ENCODE peak calls at places on chromosomes 1 and 21, in five cellular contexts. W is substantia nigra, F is hepatocyte, Q is occipital lobe, O is cardiac septum. C is an unnamed sample.

GRCh38 chr1:201377611-201378092 is at the start of gene TNNT2:
- DNase-seq in Q (no peak), F (peak), O (peak), W (no peak), C (no peak)

GRCh38 chr1:12075195-12076114 is 12.4 kb downstream of the TNFRSF8 start:
- DNase-seq in Q (no peak), W (no peak), F (peak), O (no peak), C (no peak)

GRCh38 chr1:153490272-153491051 is 30.0 kb upstream of the S100A7 start:
- DNase-seq in F (peak), Q (peak), O (no peak), W (no peak), C (no peak)

GRCh38 chr1:151372411-151372934 is at the start of gene SELENBP1:
- DNase-seq in O (peak), Q (no peak), W (peak), F (peak), C (peak)

GRCh38 chr1:37949524-37950152 is 2.8 kb upstream of the INPP5B start:
- DNase-seq in O (no peak), Q (no peak), F (no peak), W (no peak), C (peak)

GRCh38 chr1:228555074-228555989 is 68.2 kb downstream of the RNF187 start:
- DNase-seq in Q (no peak), W (no peak), F (no peak), O (peak), C (peak)

GRCh38 chr1:232900818-232901217 is 49.6 kb upstream of the NTPCR start:
- DNase-seq in Q (no peak), W (no peak), O (no peak), F (no peak), C (no peak)

GRCh38 chr1:201282931-201283829 is at the start of gene PKP1:
- DNase-seq in Q (no peak), O (no peak), F (peak), W (no peak), C (peak)

GRCh38 chr1:17014671-17015567 is 3.2 kb upstream of the ATP13A2 start:
- DNase-seq in Q (no peak), O (peak), W (no peak), F (no peak), C (peak)

GRCh38 chr21:45549670-45550463 is 7.6 kb upstream of the SLC19A1 start:
- DNase-seq in F (no peak), Q (no peak), W (no peak), O (peak), C (peak)

GRCh38 chr1:182147136-182147815 is 85.8 kb upstream of the ZNF648 start:
- DNase-seq in F (no peak), Q (no peak), W (no peak), O (no peak), C (no peak)

GRCh38 chr1:28680141-28680540 is 11.6 kb downstream of the GMEB1 start:
- DNase-seq in F (no peak), W (no peak), O (no peak), Q (no peak), C (no peak)

GRCh38 chr1:58401991-58402390 is 144.5 kb downstream of the OMA1 start:
- DNase-seq in O (no peak), Q (no peak), W (no peak), F (no peak), C (no peak)

GRCh38 chr1:231969078-231969477 is 342.5 kb downstream of the DISC1 start:
- DNase-seq in F (no peak), W (no peak), Q (no peak), O (no peak), C (no peak)

GRCh38 chr1:230232352-230232751 is 165.3 kb downstream of the GALNT2 start:
- DNase-seq in Q (no peak), F (no peak), O (no peak), W (no peak), C (no peak)

GRCh38 chr1:211135342-211135950 is 1.5 kb upstream of the KCNH1 start:
- DNase-seq in W (no peak), O (no peak), F (peak), Q (no peak), C (no peak)

GRCh38 chr1:1230656-1231399 is 973 bp downstream of the SDF4 start:
- DNase-seq in F (peak), Q (no peak), W (no peak), O (no peak), C (no peak)

GRCh38 chr1:100862591-100862990 is 32.1 kb downstream of the EXTL2 start:
- DNase-seq in F (no peak), O (no peak), Q (no peak), W (no peak), C (no peak)

GRCh38 chr1:115229016-115229415 is 109.0 kb downstream of the NGF start:
- DNase-seq in Q (no peak), F (no peak), O (no peak), W (no peak), C (no peak)

GRCh38 chr1:246782120-246782900 is 58.1 kb downstream of the SCCPDH start:
- DNase-seq in W (no peak), F (no peak), Q (no peak), O (no peak), C (no peak)